ENCODE peak calls at places on chromosomes 3 and 15, in nine cellular contexts. G is neuronal stem cell, T is posterior vena cava, H is GM12891, K is fibroblast of lung, F is pancreas, X is ovary, E is NCI-H146, V is OCI-LY7. Z is an unnamed sample.

GRCh38 chr3:155282416-155283091 is 10.9 kb downstream of the STRIT1 start:
- DNase-seq in G (no peak), V (no peak), T (no peak), E (no peak), K (peak; percentile 63), X (no peak), H (no peak), F (no peak), Z (no peak)

GRCh38 chr3:116809218-116809617 is 99.6 kb downstream of the TUSC7 start:
- DNase-seq in H (no peak), X (no peak), T (no peak), V (no peak), F (no peak), K (no peak), G (no peak), E (no peak), Z (no peak)

GRCh38 chr15:35827156-35827555 is 281.2 kb upstream of the DPH6 start:
- DNase-seq in V (no peak), H (no peak), E (no peak), T (no peak), G (no peak), X (no peak), K (peak; percentile 52), F (no peak), Z (no peak)

GRCh38 chr3:194577985-194578905 is 55.0 kb downstream of the TMEM44 start:
- DNase-seq in X (no peak), G (no peak), F (no peak), H (no peak), K (peak; percentile 97), E (no peak), V (no peak), T (peak; percentile 92), Z (no peak)

GRCh38 chr3:16171825-16172224 is 2.7 kb upstream of the GALNT15 start:
- DNase-seq in G (no peak), F (no peak), V (no peak), E (no peak), H (no peak), K (no peak), X (no peak), T (no peak), Z (no peak)

GRCh38 chr15:56428821-56429458 is 36.0 kb downstream of the MNS1 start:
- DNase-seq in K (peak; percentile 24), T (no peak), G (peak; percentile 0), V (peak; percentile 68), F (no peak), X (no peak), H (no peak), E (peak; percentile 32), Z (no peak)

GRCh38 chr3:65888980-65889706 is 149.6 kb downstream of the MAGI1 start:
- DNase-seq in E (no peak), V (no peak), X (no peak), K (peak; percentile 98), F (no peak), H (no peak), T (no peak), G (no peak), Z (no peak)

GRCh38 chr3:182730675-182731042 is 62.6 kb upstream of the ATP11B start:
- DNase-seq in E (no peak), K (no peak), F (no peak), V (no peak), T (no peak), X (no peak), G (no peak), H (no peak), Z (no peak)

GRCh38 chr3:105448338-105448982 is 81.8 kb downstream of the ALCAM start:
- DNase-seq in H (no peak), X (no peak), E (no peak), G (peak; percentile 9), K (peak; percentile 50), T (no peak), F (no peak), V (no peak), Z (no peak)

GRCh38 chr3:24222165-24222805 is 272.4 kb downstream of the THRB start:
- DNase-seq in F (no peak), K (peak; percentile 63), V (no peak), G (no peak), T (no peak), E (no peak), H (no peak), X (no peak), Z (no peak)

GRCh38 chr3:71006810-71007785 is 576.4 kb downstream of the FOXP1 start:
- DNase-seq in G (no peak), X (no peak), T (no peak), H (no peak), F (no peak), K (peak; percentile 49), E (peak; percentile 26), V (peak; percentile 74), Z (no peak)

GRCh38 chr3:43950775-43951174 is 260.0 kb downstream of the ABHD5 start:
- DNase-seq in X (no peak), K (no peak), V (peak; percentile 17), F (no peak), H (no peak), T (no peak), E (no peak), G (no peak), Z (no peak)

GRCh38 chr15:84826369-84826823 is 9.2 kb downstream of the ALPK3 start:
- DNase-seq in T (no peak), F (peak; percentile 71), H (peak; percentile 46), X (no peak), E (peak; percentile 11), G (no peak), V (peak; percentile 47), K (peak; percentile 6), Z (no peak)

GRCh38 chr3:33438284-33438668 is 1.9 kb downstream of the UBP1 start:
- DNase-seq in G (no peak), T (no peak), H (no peak), E (no peak), X (no peak), F (no peak), K (peak; percentile 58), V (peak; percentile 47), Z (no peak)

GRCh38 chr3:66989241-66989640 is 8.9 kb upstream of the KBTBD8 start:
- DNase-seq in F (no peak), K (no peak), V (no peak), E (no peak), T (no peak), H (no peak), X (no peak), G (peak; percentile 49), Z (no peak)

GRCh38 chr15:70164156-70164900 is 66.6 kb upstream of the TLE3 start:
- DNase-seq in V (no peak), T (peak; percentile 49), E (no peak), G (no peak), F (no peak), H (no peak), X (no peak), K (no peak), Z (peak; percentile 48)

GRCh38 chr15:31136016-31136415 is 34.5 kb upstream of the TRPM1 start:
- DNase-seq in T (no peak), E (peak; percentile 92), F (no peak), X (no peak), H (no peak), G (no peak), K (no peak), V (no peak), Z (no peak)

GRCh38 chr3:192128060-192128459 is 599.3 kb downstream of the FGF12 start:
- DNase-seq in G (no peak), T (no peak), X (no peak), V (no peak), K (no peak), F (no peak), H (no peak), E (no peak), Z (no peak)

GRCh38 chr15:95715919-95716318 is 614.6 kb upstream of the NR2F2 start:
- DNase-seq in E (no peak), G (peak; percentile 18), V (no peak), F (no peak), K (peak; percentile 33), H (no peak), T (no peak), X (no peak), Z (no peak)

GRCh38 chr3:149902498-149903139 is 68.1 kb downstream of the PFN2 start:
- DNase-seq in V (peak; percentile 2), F (no peak), E (no peak), K (no peak), G (no peak), T (no peak), X (no peak), H (no peak), Z (no peak)

GRCh38 chr3:112199622-112200316 is 66.7 kb upstream of the GCSAM start:
- DNase-seq in E (no peak), G (no peak), V (no peak), F (no peak), T (no peak), K (peak; percentile 71), X (no peak), H (no peak), Z (no peak)

GRCh38 chr15:60718661-60719069 is 239.7 kb upstream of the ICE2 start:
- DNase-seq in H (no peak), E (no peak), V (no peak), T (no peak), X (no peak), K (peak; percentile 21), G (no peak), F (no peak), Z (no peak)

GRCh38 chr3:25855281-25855680 is 65.4 kb downstream of the OXSM start:
- DNase-seq in X (no peak), T (no peak), V (no peak), E (no peak), K (peak; percentile 57), H (no peak), G (no peak), F (no peak), Z (no peak)

GRCh38 chr3:47162695-47163022 is 1.3 kb downstream of the SETD2 start:
- DNase-seq in K (peak; percentile 14), V (no peak), G (no peak), X (no peak), T (no peak), E (no peak), F (no peak), H (no peak), Z (no peak)

GRCh38 chr15:81877533-81878227 is 168.1 kb downstream of the MEX3B start:
- DNase-seq in F (no peak), X (no peak), K (no peak), V (no peak), G (peak; percentile 37), E (peak; percentile 65), H (no peak), T (no peak), Z (no peak)

GRCh38 chr15:52527898-52528464 is 699 bp downstream of the MYO5A start:
- DNase-seq in E (peak; percentile 40), K (peak; percentile 35), H (peak; percentile 25), X (peak; percentile 32), V (peak; percentile 61), G (peak; percentile 38), F (no peak), T (no peak), Z (no peak)

GRCh38 chr3:13288732-13289718 is 131.1 kb downstream of the NUP210 start:
- DNase-seq in T (peak; percentile 80), F (no peak), G (no peak), H (no peak), X (no peak), V (no peak), K (no peak), E (no peak), Z (no peak)

GRCh38 chr3:37963635-37964034 is 27.0 kb upstream of the VILL start:
- DNase-seq in H (no peak), X (no peak), T (no peak), F (no peak), E (no peak), V (no peak), G (no peak), K (no peak), Z (no peak)

GRCh38 chr3:32410367-32411246 is 19.0 kb downstream of the CMTM7 start:
- DNase-seq in V (no peak), X (no peak), H (no peak), F (no peak), G (no peak), T (no peak), K (no peak), E (no peak), Z (no peak)

GRCh38 chr3:136690611-136691010 is 61.6 kb downstream of the STAG1 start:
- DNase-seq in K (no peak), X (no peak), F (no peak), G (no peak), H (no peak), E (no peak), V (no peak), T (no peak), Z (no peak)

GRCh38 chr15:68644088-68644904 is 65.5 kb downstream of the CORO2B start:
- DNase-seq in K (peak; percentile 83), V (no peak), H (no peak), E (no peak), F (no peak), G (no peak), T (peak; percentile 29), X (no peak), Z (peak; percentile 37)